ENCODE peak calls at places on chromosomes 11 and 22, in five cellular contexts. One of them, this sample, is unnamed.

GRCh38 chr11:26976389-26976788 is 17.5 kb upstream of the FIBIN start:
- DNase-seq in naive thymus-derived CD4-positive, alpha-beta T cell: no peak
- DNase-seq in ovary: no peak
- DNase-seq in Peyer's patch: no peak
- DNase-seq in CD8-positive, alpha-beta T cell: no peak
- DNase-seq in this sample: no peak

GRCh38 chr22:38733329-38734202 is 22.2 kb downstream of the SUN2 start:
- DNase-seq in naive thymus-derived CD4-positive, alpha-beta T cell: no peak
- DNase-seq in CD8-positive, alpha-beta T cell: peak; percentile 56
- DNase-seq in ovary: peak; percentile 73
- DNase-seq in Peyer's patch: peak; percentile 76
- DNase-seq in this sample: no peak

GRCh38 chr11:96335389-96335788 is 7.6 kb downstream of the MAML2 start:
- DNase-seq in ovary: no peak
- DNase-seq in CD8-positive, alpha-beta T cell: no peak
- DNase-seq in naive thymus-derived CD4-positive, alpha-beta T cell: no peak
- DNase-seq in Peyer's patch: no peak
- DNase-seq in this sample: no peak

GRCh38 chr11:44622190-44622650 is 56.8 kb downstream of the CD82 start:
- DNase-seq in naive thymus-derived CD4-positive, alpha-beta T cell: peak; percentile 14
- DNase-seq in ovary: peak; percentile 14
- DNase-seq in CD8-positive, alpha-beta T cell: no peak
- DNase-seq in Peyer's patch: peak; percentile 45
- DNase-seq in this sample: no peak

GRCh38 chr11:58513747-58514367 is 6.0 kb upstream of the OR5B21 start:
- DNase-seq in naive thymus-derived CD4-positive, alpha-beta T cell: no peak
- DNase-seq in ovary: no peak
- DNase-seq in Peyer's patch: no peak
- DNase-seq in CD8-positive, alpha-beta T cell: no peak
- DNase-seq in this sample: peak; percentile 33

GRCh38 chr11:77122576-77123212 is 5.4 kb upstream of the MYO7A start:
- DNase-seq in Peyer's patch: no peak
- DNase-seq in CD8-positive, alpha-beta T cell: no peak
- DNase-seq in naive thymus-derived CD4-positive, alpha-beta T cell: no peak
- DNase-seq in ovary: no peak
- DNase-seq in this sample: no peak

GRCh38 chr11:111870887-111871692 is at the start of gene ALG9:
- DNase-seq in naive thymus-derived CD4-positive, alpha-beta T cell: peak; percentile 91
- DNase-seq in Peyer's patch: peak; percentile 84
- DNase-seq in ovary: peak; percentile 89
- DNase-seq in CD8-positive, alpha-beta T cell: peak; percentile 83
- DNase-seq in this sample: peak; percentile 86

GRCh38 chr11:81237139-81237538 is 1496.5 kb downstream of the FAM181B start:
- DNase-seq in CD8-positive, alpha-beta T cell: no peak
- DNase-seq in ovary: no peak
- DNase-seq in Peyer's patch: no peak
- DNase-seq in naive thymus-derived CD4-positive, alpha-beta T cell: no peak
- DNase-seq in this sample: peak; percentile 31

GRCh38 chr11:69152748-69153446 is 2.8 kb upstream of the SMIM38 start:
- DNase-seq in CD8-positive, alpha-beta T cell: no peak
- DNase-seq in ovary: no peak
- DNase-seq in naive thymus-derived CD4-positive, alpha-beta T cell: no peak
- DNase-seq in Peyer's patch: no peak
- DNase-seq in this sample: no peak

GRCh38 chr11:5891216-5891800 is 1.7 kb upstream of the OR52E5 start:
- DNase-seq in CD8-positive, alpha-beta T cell: no peak
- DNase-seq in Peyer's patch: no peak
- DNase-seq in ovary: no peak
- DNase-seq in naive thymus-derived CD4-positive, alpha-beta T cell: no peak
- DNase-seq in this sample: peak; percentile 17

GRCh38 chr22:49848690-49849160 is 4.9 kb upstream of the ZBED4 start:
- DNase-seq in ovary: no peak
- DNase-seq in Peyer's patch: no peak
- DNase-seq in naive thymus-derived CD4-positive, alpha-beta T cell: no peak
- DNase-seq in CD8-positive, alpha-beta T cell: no peak
- DNase-seq in this sample: no peak

GRCh38 chr22:49850021-49850911 is 3.4 kb upstream of the ZBED4 start:
- DNase-seq in ovary: no peak
- DNase-seq in Peyer's patch: no peak
- DNase-seq in naive thymus-derived CD4-positive, alpha-beta T cell: no peak
- DNase-seq in CD8-positive, alpha-beta T cell: no peak
- DNase-seq in this sample: no peak

GRCh38 chr22:49845666-49846459 is 7.8 kb upstream of the ZBED4 start:
- DNase-seq in CD8-positive, alpha-beta T cell: no peak
- DNase-seq in naive thymus-derived CD4-positive, alpha-beta T cell: no peak
- DNase-seq in ovary: no peak
- DNase-seq in Peyer's patch: peak; percentile 35
- DNase-seq in this sample: no peak

GRCh38 chr22:49849161-49850020 is 4.3 kb upstream of the ZBED4 start:
- DNase-seq in naive thymus-derived CD4-positive, alpha-beta T cell: no peak
- DNase-seq in CD8-positive, alpha-beta T cell: no peak
- DNase-seq in ovary: no peak
- DNase-seq in Peyer's patch: peak; percentile 49
- DNase-seq in this sample: no peak

GRCh38 chr22:49847751-49848689 is 5.6 kb upstream of the ZBED4 start:
- DNase-seq in ovary: no peak
- DNase-seq in CD8-positive, alpha-beta T cell: no peak
- DNase-seq in Peyer's patch: peak; percentile 37
- DNase-seq in naive thymus-derived CD4-positive, alpha-beta T cell: no peak
- DNase-seq in this sample: no peak
- H3K4me3 ChIP-seq in ovary: no peak overlapping the region
- H3K4me3 ChIP-seq in CD8-positive, alpha-beta T cell: no peak overlapping the region
- H3K4me3 ChIP-seq in Peyer's patch: peak overlapping the region; percentile 16
- H3K4me3 ChIP-seq in naive thymus-derived CD4-positive, alpha-beta T cell: no peak overlapping the region
- H3K4me3 ChIP-seq in this sample: no peak overlapping the region

GRCh38 chr11:8168485-8169257 is at the start of gene RIC3:
- DNase-seq in ovary: peak; percentile 64
- DNase-seq in CD8-positive, alpha-beta T cell: peak; percentile 34
- DNase-seq in Peyer's patch: peak; percentile 48
- DNase-seq in naive thymus-derived CD4-positive, alpha-beta T cell: peak; percentile 31
- DNase-seq in this sample: no peak
- H3K4me3 ChIP-seq in ovary: peak within 1 kb of the TSS; percentile 69
- H3K4me3 ChIP-seq in CD8-positive, alpha-beta T cell: peak within 1 kb of the TSS; percentile 73
- H3K4me3 ChIP-seq in Peyer's patch: peak within 1 kb of the TSS; percentile 53
- H3K4me3 ChIP-seq in naive thymus-derived CD4-positive, alpha-beta T cell: peak within 1 kb of the TSS; percentile 87
- H3K4me3 ChIP-seq in this sample: no peak within 1 kb of the TSS

GRCh38 chr22:46126853-46127385 is 23.4 kb upstream of the PPARA start:
- DNase-seq in CD8-positive, alpha-beta T cell: no peak
- DNase-seq in ovary: no peak
- DNase-seq in Peyer's patch: no peak
- DNase-seq in naive thymus-derived CD4-positive, alpha-beta T cell: no peak
- DNase-seq in this sample: no peak

GRCh38 chr22:46131151-46131587 is 19.2 kb upstream of the PPARA start:
- DNase-seq in naive thymus-derived CD4-positive, alpha-beta T cell: no peak
- DNase-seq in CD8-positive, alpha-beta T cell: no peak
- DNase-seq in ovary: no peak
- DNase-seq in Peyer's patch: no peak
- DNase-seq in this sample: no peak

GRCh38 chr22:46127556-46127955 is 22.8 kb upstream of the PPARA start:
- DNase-seq in naive thymus-derived CD4-positive, alpha-beta T cell: no peak
- DNase-seq in ovary: no peak
- DNase-seq in CD8-positive, alpha-beta T cell: no peak
- DNase-seq in Peyer's patch: no peak
- DNase-seq in this sample: no peak

GRCh38 chr22:46128606-46129005 is 21.7 kb upstream of the PPARA start:
- DNase-seq in Peyer's patch: no peak
- DNase-seq in naive thymus-derived CD4-positive, alpha-beta T cell: no peak
- DNase-seq in ovary: no peak
- DNase-seq in CD8-positive, alpha-beta T cell: no peak
- DNase-seq in this sample: no peak

DNA sequence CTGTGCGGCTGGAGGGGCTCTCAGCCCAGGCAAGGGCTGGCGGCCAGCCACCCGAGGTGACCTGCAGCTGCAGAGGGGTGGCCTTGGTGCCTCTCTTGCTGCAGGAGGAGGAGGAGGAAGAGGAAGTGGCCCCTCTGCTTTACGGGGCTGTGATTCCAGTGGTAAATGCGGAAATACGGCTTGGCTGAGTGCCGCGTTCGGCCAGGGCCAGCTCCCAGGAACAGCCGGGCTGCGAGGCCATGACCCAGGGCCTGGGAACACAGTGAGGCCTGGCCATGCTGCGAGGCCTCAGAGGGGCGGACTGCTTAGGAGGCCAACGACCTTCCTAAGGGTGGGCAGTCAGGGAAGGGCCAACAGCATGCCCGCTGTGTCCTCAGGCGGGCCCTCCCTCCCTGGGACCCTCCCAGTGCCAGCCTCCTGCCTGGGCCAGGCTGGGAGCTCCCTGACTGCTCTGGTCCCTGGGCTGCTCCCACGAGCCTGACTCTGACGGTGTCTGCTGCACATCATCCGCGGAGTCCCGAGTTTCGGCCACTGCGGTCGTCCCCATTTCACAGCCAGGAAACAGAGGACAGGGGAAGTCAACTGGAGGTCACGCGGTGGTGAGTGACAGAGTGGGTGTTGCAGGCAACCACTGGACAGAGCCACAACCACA is 20.8 kb upstream of the PPARA start:
- DNase-seq in CD8-positive, alpha-beta T cell: no peak
- DNase-seq in Peyer's patch: no peak
- DNase-seq in naive thymus-derived CD4-positive, alpha-beta T cell: no peak
- DNase-seq in ovary: peak; percentile 77
- DNase-seq in this sample: no peak
- H3K4me3 ChIP-seq in CD8-positive, alpha-beta T cell: no peak overlapping the region
- H3K4me3 ChIP-seq in Peyer's patch: peak overlapping the region; percentile 24
- H3K4me3 ChIP-seq in naive thymus-derived CD4-positive, alpha-beta T cell: no peak overlapping the region
- H3K4me3 ChIP-seq in ovary: no peak overlapping the region
- H3K4me3 ChIP-seq in this sample: no peak overlapping the region

DNA sequence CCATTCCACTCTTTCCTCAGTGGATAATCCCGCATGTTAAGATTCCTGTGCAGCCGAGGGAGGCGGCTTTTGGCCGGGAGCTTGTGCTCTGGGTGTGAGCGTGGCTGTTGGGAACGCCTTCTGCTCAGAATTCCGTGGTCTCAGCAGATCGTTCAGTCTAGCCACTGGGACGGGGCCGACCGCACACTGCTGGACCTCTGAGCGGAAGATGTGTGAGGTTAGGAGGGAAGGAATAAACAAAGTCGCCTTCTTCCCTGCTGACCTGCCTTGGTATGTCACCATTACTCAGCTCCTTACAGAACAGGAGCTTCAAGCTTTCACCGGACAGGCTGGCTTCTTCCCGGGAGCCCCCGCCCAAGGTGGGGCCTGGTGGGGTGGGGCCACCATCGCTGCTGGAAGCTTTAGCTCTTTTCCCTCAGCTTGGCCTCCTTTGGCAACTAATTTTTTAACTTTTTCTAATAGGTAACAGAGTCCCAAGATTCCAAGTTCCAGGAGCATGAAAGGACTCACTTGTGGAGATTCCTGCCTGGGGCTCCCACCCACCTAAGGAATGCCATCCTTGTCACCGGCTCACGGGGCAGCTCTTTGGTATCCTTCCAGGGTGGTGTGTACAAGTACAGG is 22.5 kb upstream of the SEPTIN5 start:
- DNase-seq in Peyer's patch: peak; percentile 47
- DNase-seq in ovary: no peak
- DNase-seq in naive thymus-derived CD4-positive, alpha-beta T cell: no peak
- DNase-seq in CD8-positive, alpha-beta T cell: no peak
- DNase-seq in this sample: no peak
- H3K4me3 ChIP-seq in Peyer's patch: no peak overlapping the region
- H3K4me3 ChIP-seq in ovary: no peak overlapping the region
- H3K4me3 ChIP-seq in naive thymus-derived CD4-positive, alpha-beta T cell: no peak overlapping the region
- H3K4me3 ChIP-seq in CD8-positive, alpha-beta T cell: no peak overlapping the region
- H3K4me3 ChIP-seq in this sample: no peak overlapping the region

DNA sequence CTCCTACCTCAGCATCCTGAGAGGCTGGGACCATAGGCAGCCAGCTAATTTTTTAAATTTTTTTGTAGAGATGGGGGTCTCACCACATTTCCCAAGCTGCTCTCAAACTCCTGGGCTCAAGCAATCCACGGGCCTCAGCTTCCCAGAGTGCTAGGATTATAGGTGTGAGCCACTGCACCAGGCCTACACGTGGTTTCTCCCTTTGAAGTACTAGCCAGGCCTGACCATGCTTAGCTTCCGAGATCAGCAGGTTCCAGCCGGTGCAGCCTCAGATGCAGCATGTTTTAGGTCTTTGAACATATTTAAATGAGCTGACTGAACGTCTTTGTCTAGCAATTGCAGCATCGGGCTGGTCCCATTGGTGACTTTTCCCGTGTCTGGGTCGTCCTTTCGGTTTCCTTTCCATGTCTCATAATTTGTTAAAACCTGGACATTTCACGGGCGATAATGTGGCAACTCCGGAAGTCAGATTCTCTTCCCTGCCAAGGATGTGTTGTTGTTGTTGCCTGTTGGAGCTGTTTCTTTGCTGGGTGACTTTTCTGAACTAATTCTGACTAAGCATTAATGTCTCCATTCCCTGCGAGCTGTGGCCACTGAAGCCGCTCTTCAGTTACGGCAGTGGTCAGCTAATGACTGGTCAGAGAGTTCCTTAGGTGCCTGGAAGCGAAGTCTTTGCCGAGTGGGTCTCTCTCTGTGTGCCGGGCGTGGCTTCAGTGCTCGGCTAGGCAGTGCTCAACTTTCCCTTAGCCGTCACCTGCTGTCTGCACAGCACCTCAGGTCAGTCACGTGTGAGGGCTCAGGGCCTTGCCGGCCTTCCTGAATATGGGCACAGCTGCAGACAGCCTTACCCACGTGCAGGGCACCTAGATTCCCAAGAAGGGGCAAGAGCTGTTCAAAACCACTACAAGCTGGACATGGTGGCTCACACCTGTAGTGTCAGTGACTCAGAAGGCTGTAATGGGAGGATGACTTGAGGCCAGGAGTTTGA is 3.7 kb upstream of the CYP2D6 start:
- DNase-seq in CD8-positive, alpha-beta T cell: no peak
- DNase-seq in ovary: no peak
- DNase-seq in Peyer's patch: no peak
- DNase-seq in naive thymus-derived CD4-positive, alpha-beta T cell: no peak
- DNase-seq in this sample: no peak
- H3K4me3 ChIP-seq in CD8-positive, alpha-beta T cell: no peak overlapping the region
- H3K4me3 ChIP-seq in ovary: no peak overlapping the region
- H3K4me3 ChIP-seq in Peyer's patch: no peak overlapping the region
- H3K4me3 ChIP-seq in naive thymus-derived CD4-positive, alpha-beta T cell: no peak overlapping the region
- H3K4me3 ChIP-seq in this sample: no peak overlapping the region

DNA sequence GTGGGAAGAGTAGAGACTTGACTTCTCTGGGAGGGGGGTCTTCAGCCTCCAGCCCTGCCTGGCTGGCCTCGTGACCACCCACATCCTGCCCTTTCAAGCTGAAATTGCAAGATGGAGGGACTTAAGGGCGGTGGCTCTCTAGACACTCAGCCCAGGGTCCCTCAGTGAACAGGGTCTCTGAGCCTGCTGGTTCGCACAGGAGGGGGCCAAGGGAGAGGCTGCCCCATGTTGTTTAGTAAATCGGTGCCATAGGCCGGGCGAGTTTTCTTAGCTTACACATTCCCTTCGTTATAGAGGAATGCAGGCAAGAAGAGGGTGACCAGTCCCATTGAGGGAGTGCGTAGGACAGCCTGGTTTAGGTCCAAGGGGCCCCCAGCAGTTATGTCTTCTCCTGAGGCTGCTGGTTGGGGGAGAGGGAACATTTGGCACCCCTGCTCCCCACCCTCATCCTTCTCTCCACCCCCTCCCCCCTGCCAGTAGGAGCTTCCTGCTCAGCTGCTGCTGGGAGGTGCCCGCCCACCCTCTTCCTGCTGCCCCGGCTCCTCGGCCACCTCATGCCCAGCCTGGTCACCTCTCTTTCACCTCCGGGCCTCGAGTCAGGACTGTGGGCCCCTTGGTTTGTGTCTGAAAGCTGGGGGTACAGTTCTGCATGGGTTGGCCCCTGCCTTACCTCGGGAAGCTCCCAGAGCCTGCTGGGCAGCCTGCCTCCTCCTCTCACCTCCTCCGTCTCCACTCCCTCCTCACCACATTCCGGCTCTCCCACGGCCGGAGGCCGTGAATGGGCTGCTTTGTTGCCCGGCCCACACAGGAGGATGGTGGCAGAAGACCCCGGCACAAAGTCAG is 3.9 kb downstream of the FRMD8 start:
- DNase-seq in ovary: no peak
- DNase-seq in CD8-positive, alpha-beta T cell: no peak
- DNase-seq in Peyer's patch: no peak
- DNase-seq in naive thymus-derived CD4-positive, alpha-beta T cell: no peak
- DNase-seq in this sample: no peak
- H3K4me3 ChIP-seq in ovary: peak overlapping the region; percentile 10
- H3K4me3 ChIP-seq in CD8-positive, alpha-beta T cell: no peak overlapping the region
- H3K4me3 ChIP-seq in Peyer's patch: no peak overlapping the region
- H3K4me3 ChIP-seq in naive thymus-derived CD4-positive, alpha-beta T cell: no peak overlapping the region
- H3K4me3 ChIP-seq in this sample: no peak overlapping the region